ENCODE peak calls at places on chromosome 6, in nine cellular contexts. G is CD4-positive, alpha-beta T cell; Q is adrenal gland; V is left lung; F is lower lobe of right lung; X is endodermal cell; D is CD8-positive, alpha-beta T cell; S is neural progenitor cell; O is kidney. W is an unnamed sample.

GRCh38 chr6:136792945-136793289 is 640 bp upstream of the MAP3K5 start:
- DNase-seq in G (peak), Q (peak), V (peak), F (peak), X (peak), D (peak), S (peak), O (peak), W (peak)

GRCh38 chr6:1070085-1070521 is 241.8 kb upstream of the FOXQ1 start:
- DNase-seq in G (no peak), Q (no peak), V (no peak), F (no peak), X (no peak), D (no peak), S (no peak), O (no peak), W (no peak)

GRCh38 chr6:123962508-123962907 is 158.8 kb downstream of the NKAIN2 start:
- DNase-seq in G (no peak), Q (no peak), V (peak), F (peak), X (no peak), D (no peak), S (no peak), O (peak), W (no peak)

GRCh38 chr6:85865665-85866372 is 223.1 kb upstream of the SYNCRIP start:
- DNase-seq in G (no peak), Q (no peak), V (no peak), F (no peak), X (no peak), D (no peak), S (peak), O (no peak), W (no peak)

GRCh38 chr6:25181923-25182322 is 97.3 kb upstream of the CARMIL1 start:
- DNase-seq in G (no peak), Q (peak), V (no peak), F (no peak), X (no peak), D (no peak), S (no peak), O (no peak), W (no peak)

GRCh38 chr6:24566020-24566752 is 71.4 kb downstream of the ALDH5A1 start:
- DNase-seq in G (no peak), Q (no peak), V (no peak), F (no peak), X (no peak), D (no peak), S (no peak), O (no peak), W (no peak)

GRCh38 chr6:28489366-28490190 is 26.0 kb downstream of the GPX6 start:
- DNase-seq in G (peak), Q (peak), V (peak), F (peak), X (peak), D (peak), S (peak), O (no peak), W (peak)

GRCh38 chr6:170038717-170039116 is 252.2 kb downstream of the DLL1 start:
- DNase-seq in G (no peak), Q (no peak), V (peak), F (peak), X (no peak), D (no peak), S (no peak), O (peak), W (no peak)

GRCh38 chr6:106739387-106739786 is 110.0 kb downstream of the QRSL1 start:
- DNase-seq in G (no peak), Q (peak), V (peak), F (peak), X (no peak), D (no peak), S (no peak), O (peak), W (peak)

GRCh38 chr6:166864333-166864732 is 92.0 kb downstream of the RNASET2 start:
- DNase-seq in G (no peak), Q (no peak), V (no peak), F (no peak), X (no peak), D (no peak), S (no peak), O (no peak), W (no peak)

GRCh38 chr6:18384621-18385020 is 2.5 kb upstream of the RNF144B start:
- DNase-seq in G (no peak), Q (no peak), V (no peak), F (no peak), X (no peak), D (no peak), S (no peak), O (no peak), W (peak)

DNA sequence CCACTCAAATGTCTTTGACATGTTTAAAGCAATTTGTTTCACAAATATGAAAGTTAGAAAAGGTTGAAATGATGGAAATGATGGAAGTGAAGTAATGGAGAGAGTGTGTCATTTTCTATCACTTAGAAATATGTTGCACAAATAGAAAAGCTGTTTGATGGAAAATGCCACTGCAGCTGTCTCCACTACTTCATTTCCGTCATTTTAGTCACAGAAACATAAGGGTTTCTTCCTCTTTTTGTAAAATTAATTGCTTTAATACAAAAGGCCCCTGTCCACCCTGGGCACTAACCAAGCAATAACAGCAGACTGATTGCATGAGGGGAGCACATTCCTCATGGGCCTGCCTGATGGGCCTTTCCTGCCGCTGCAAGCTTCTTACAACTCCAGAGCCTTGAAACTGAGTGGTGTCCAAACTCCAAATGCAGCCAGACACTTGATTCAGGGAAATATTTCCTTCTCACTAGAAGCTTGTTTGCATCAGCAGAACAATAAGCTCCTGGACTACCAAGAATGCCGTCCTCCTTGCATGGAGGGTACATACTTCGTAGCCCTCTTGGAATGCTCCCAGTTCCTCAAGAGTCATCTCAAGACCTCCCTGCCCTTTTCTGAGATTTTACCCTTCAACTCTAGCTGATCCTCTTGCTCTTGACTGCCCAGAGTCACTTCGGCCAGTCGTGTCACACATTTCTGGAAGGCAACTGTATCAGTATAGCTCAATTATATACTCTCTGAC is 36.1 kb downstream of the F13A1 start:
- DNase-seq in G (no peak), Q (no peak), V (no peak), F (no peak), X (no peak), D (no peak), S (no peak), O (no peak), W (no peak)
- H3K27ac ChIP-seq in G (no peak), Q (no peak), V (no peak), F (no peak), X (no peak), D (no peak), S (no peak), O (no peak), W (no peak)

DNA sequence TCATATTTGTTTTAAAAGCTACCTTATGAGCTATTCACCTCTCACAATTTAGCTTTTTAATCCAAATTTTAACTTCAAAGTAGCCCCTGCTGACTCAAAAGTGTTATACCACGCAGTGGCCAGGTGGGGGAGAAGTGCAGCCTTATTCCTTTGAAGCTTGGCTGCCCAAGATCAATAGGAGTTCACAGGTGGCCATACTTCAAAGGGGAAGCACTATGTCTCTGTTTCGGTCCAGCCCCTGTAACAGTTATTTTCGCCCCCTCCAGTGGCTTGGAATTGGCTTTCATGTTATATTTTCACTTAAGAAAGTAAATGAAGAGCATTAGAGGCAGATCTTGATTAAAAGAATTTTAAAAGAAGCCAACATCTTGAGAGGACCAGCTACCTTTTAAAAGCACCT is 608.4 kb downstream of the EPHA7 start:
- DNase-seq in G (no peak), Q (peak), V (no peak), F (no peak), X (peak), D (no peak), S (peak), O (no peak), W (no peak)
- TF ChIP-seq CTCF in G (no peak), Q (peak), V (peak), F (peak), X (peak), D (no peak), S (peak), O (peak), W (peak)

GRCh38 chr6:157513619-157514485 is 132.9 kb downstream of the ZDHHC14 start:
- DNase-seq in G (no peak), Q (no peak), V (no peak), F (no peak), X (no peak), D (no peak), S (no peak), O (no peak), W (no peak)
- H3K27ac ChIP-seq in G (no peak), Q (no peak), V (no peak), F (no peak), X (no peak), D (no peak), S (no peak), O (no peak), W (no peak)

DNA sequence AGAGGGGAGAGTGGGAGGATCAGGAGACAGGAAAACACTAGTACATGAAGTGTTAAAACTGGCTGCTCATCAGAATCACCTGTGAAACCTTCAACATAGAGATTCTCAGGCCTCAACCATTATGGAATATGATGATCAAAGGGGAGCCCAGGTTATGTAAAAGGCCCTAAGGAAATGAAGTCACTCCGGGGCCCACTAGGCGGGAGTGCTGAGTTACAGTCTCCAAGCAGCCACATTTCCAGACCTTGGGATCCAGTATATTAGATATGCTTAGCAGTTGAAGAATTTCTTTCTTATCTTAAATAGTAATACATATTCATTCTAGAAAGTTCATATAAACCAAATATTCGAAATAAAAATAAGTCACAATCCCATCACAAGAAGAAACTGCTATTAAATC is 476.3 kb downstream of the PRKN start:
- DNase-seq in G (no peak), Q (no peak), V (no peak), F (no peak), X (peak), D (no peak), S (peak), O (no peak), W (no peak)
- TF ChIP-seq CTCF in G (no peak), Q (no peak), V (no peak), F (no peak), X (peak), D (no peak), S (peak), O (no peak), W (no peak)

DNA sequence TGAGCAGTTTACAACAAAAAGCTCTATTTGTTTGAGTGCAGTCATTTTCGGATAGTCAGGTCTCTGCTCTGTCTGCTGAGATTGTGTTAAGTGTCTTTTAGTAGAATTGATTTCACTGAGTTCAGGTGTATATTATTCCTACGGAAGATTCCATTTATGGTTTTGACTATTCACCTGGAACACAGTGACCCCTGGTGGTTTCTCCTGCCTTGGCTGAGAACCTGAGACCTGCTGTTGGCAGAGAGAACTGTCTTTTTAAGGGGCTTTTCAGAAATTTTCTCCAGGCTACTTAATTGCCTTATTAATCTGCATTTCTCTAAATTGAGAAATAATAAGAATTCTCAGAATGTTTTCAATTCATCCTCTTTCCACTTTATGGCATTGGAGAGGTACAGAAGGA is 508.0 kb downstream of the TBC1D32 start:
- DNase-seq in G (no peak), Q (peak), V (no peak), F (no peak), X (peak), D (no peak), S (peak), O (no peak), W (no peak)
- H3K27ac ChIP-seq in G (no peak), Q (no peak), V (no peak), F (no peak), X (no peak), D (no peak), S (no peak), O (no peak), W (no peak)

GRCh38 chr6:3239110-3239830 is 11.8 kb upstream of the TUBB2B start:
- DNase-seq in G (no peak), Q (no peak), V (no peak), F (no peak), X (peak), D (no peak), S (peak), O (no peak), W (no peak)
- TF ChIP-seq CTCF in G (no peak), Q (no peak), V (no peak), F (no peak), X (peak), D (no peak), S (peak), O (no peak), W (no peak)

GRCh38 chr6:36130672-36131516 is 581 bp downstream of the MAPK13 start:
- DNase-seq in G (peak), Q (peak), V (peak), F (peak), X (peak), D (peak), S (peak), O (peak), W (no peak)
- H3K27ac ChIP-seq in G (peak), Q (peak), V (peak), F (peak), X (no peak), D (peak), S (no peak), O (peak), W (no peak)

W was measured in left ventricle myocardium inferior.